ENCODE peak calls at places on chromosomes 12 and 14, in eight cellular contexts. M is GM12878; D is HTR-8/SVneo; N is fibroblast of gingiva; A is CD8-positive, alpha-beta memory T cell; W is memory B cell; P is AG04450; Z is cardiac muscle cell. B is an unnamed sample.

GRCh38 chr14:35277179-35277578 is 15.0 kb upstream of the PSMA6 start:
- DNase-seq in M (no peak), D (no peak), N (no peak), A (no peak), W (no peak), P (no peak), Z (no peak), B (no peak)

GRCh38 chr12:132392389-132393244 is 63.2 kb upstream of the GALNT9 start:
- DNase-seq in M (no peak), D (no peak), N (no peak), A (no peak), W (no peak), P (no peak), Z (no peak), B (no peak)

GRCh38 chr12:16112626-16113560 is 164.6 kb downstream of the SLC15A5 start:
- DNase-seq in M (no peak), D (no peak), N (peak), A (no peak), W (no peak), P (no peak), Z (peak), B (peak)

GRCh38 chr12:47214771-47215170 is 135.0 kb upstream of the AMIGO2 start:
- DNase-seq in M (no peak), D (no peak), N (no peak), A (no peak), W (no peak), P (no peak), Z (no peak), B (no peak)

GRCh38 chr14:55438066-55438683 is 2.2 kb downstream of the TBPL2 start:
- DNase-seq in M (no peak), D (peak), N (peak), A (no peak), W (no peak), P (peak), Z (peak), B (peak)

GRCh38 chr12:19643635-19644034 is 204.3 kb downstream of the AEBP2 start:
- DNase-seq in M (no peak), D (peak), N (peak), A (no peak), W (no peak), P (no peak), Z (peak), B (peak)

GRCh38 chr12:6620137-6620884 is 13.1 kb upstream of the CHD4 start:
- DNase-seq in M (no peak), D (no peak), N (peak), A (peak), W (no peak), P (no peak), Z (peak), B (peak)

GRCh38 chr12:127230843-127231260 is 1036.1 kb upstream of the TMEM132C start:
- DNase-seq in M (no peak), D (peak), N (peak), A (no peak), W (no peak), P (peak), Z (peak), B (peak)

GRCh38 chr12:52683575-52684300 is 3.5 kb upstream of the KRT1 start:
- DNase-seq in M (no peak), D (no peak), N (no peak), A (no peak), W (no peak), P (no peak), Z (no peak), B (no peak)

GRCh38 chr12:49264466-49264872 is 413 bp upstream of the TUBA1C start:
- DNase-seq in M (no peak), D (no peak), N (no peak), A (peak), W (peak), P (no peak), Z (peak), B (no peak)

GRCh38 chr12:9742665-9743064 is 9.8 kb upstream of the CLECL1 start:
- DNase-seq in M (no peak), D (no peak), N (no peak), A (peak), W (no peak), P (no peak), Z (no peak), B (no peak)

GRCh38 chr12:45703942-45704341 is 25.6 kb upstream of the ARID2 start:
- DNase-seq in M (no peak), D (no peak), N (peak), A (no peak), W (no peak), P (peak), Z (no peak), B (no peak)

GRCh38 chr12:28569698-28570411 is 379.6 kb downstream of the CCDC91 start:
- DNase-seq in M (no peak), D (no peak), N (peak), A (no peak), W (no peak), P (peak), Z (peak), B (peak)

GRCh38 chr12:19138551-19139344 is 9.2 kb downstream of the PLEKHA5 start:
- DNase-seq in M (no peak), D (peak), N (no peak), A (no peak), W (no peak), P (no peak), Z (no peak), B (no peak)

GRCh38 chr12:46446645-46447044 is 74.1 kb upstream of the SLC38A2 start:
- DNase-seq in M (no peak), D (no peak), N (peak), A (no peak), W (no peak), P (no peak), Z (peak), B (no peak)

GRCh38 chr12:41368006-41368405 is 179.9 kb downstream of the PDZRN4 start:
- DNase-seq in M (no peak), D (no peak), N (no peak), A (no peak), W (no peak), P (no peak), Z (peak), B (peak)

GRCh38 chr12:48822711-48823110 is 4.4 kb downstream of the CACNB3 start:
- DNase-seq in M (no peak), D (no peak), N (no peak), A (no peak), W (no peak), P (no peak), Z (no peak), B (no peak)

GRCh38 chr12:25436206-25436912 is 116.7 kb downstream of the LMNTD1 start:
- DNase-seq in M (peak), D (peak), N (peak), A (peak), W (peak), P (peak), Z (peak), B (peak)

GRCh38 chr12:57887631-57888406 is 41.3 kb upstream of the CTDSP2 start:
- DNase-seq in M (no peak), D (no peak), N (peak), A (no peak), W (no peak), P (no peak), Z (peak), B (peak)

B was measured in AG10803.